ENCODE peak calls at places on chromosomes 4 and X, in eight cellular contexts. T is hypothalamus, M is activated T-cell treated with anti-CD3 and anti-CD28 coated beads for 24 hours, F is HT1080, W is neural crest cell, G is ELR, Z is AG08396, H is heart right ventricle. R is an unnamed sample.

GRCh38 chr4:85610450-85610849 is 135.5 kb downstream of the ARHGAP24 start:
- DNase-seq in F (no peak), W (no peak), M (no peak), H (no peak), Z (no peak), T (no peak), G (no peak), R (no peak)

GRCh38 chrX:49106930-49107329 is 16.6 kb downstream of the GPKOW start:
- DNase-seq in F (peak; percentile 21), H (peak; percentile 13), G (peak; percentile 52), M (no peak), T (peak; percentile 2), W (peak; percentile 6), Z (peak; percentile 67), R (peak; percentile 40)

GRCh38 chr4:168411318-168412150 is 68.8 kb downstream of the DDX60L start:
- DNase-seq in Z (no peak), F (no peak), G (no peak), H (no peak), W (no peak), M (no peak), T (no peak), R (no peak)

GRCh38 chrX:10165580-10166247 is 8.9 kb downstream of the CLCN4 start:
- DNase-seq in H (no peak), G (no peak), W (no peak), T (no peak), Z (no peak), F (peak; percentile 11), M (no peak), R (no peak)

GRCh38 chr4:125517831-125518230 is 203.1 kb downstream of the FAT4 start:
- DNase-seq in T (no peak), Z (no peak), M (no peak), H (no peak), F (no peak), W (no peak), G (no peak), R (no peak)

GRCh38 chr4:101347267-101347556 is at the start of gene PPP3CA:
- DNase-seq in Z (no peak), M (no peak), F (no peak), W (no peak), T (no peak), H (no peak), G (no peak), R (no peak)

GRCh38 chr4:37767546-37767945 is 58.9 kb upstream of the PGM2 start:
- DNase-seq in H (peak; percentile 62), T (no peak), G (peak; percentile 13), W (no peak), Z (peak; percentile 7), M (no peak), F (peak; percentile 68), R (peak; percentile 64)

GRCh38 chrX:113743069-113743468 is 840.8 kb upstream of the HTR2C start:
- DNase-seq in F (no peak), T (no peak), M (no peak), W (no peak), H (no peak), Z (no peak), G (no peak), R (no peak)

GRCh38 chr4:187469627-187470026 is 525.9 kb upstream of the ZFP42 start:
- DNase-seq in T (no peak), M (no peak), Z (peak; percentile 18), W (no peak), G (no peak), H (no peak), F (no peak), R (no peak)

GRCh38 chr4:179692251-179692650 is 2250.0 kb upstream of the AGA start:
- DNase-seq in F (no peak), G (peak; percentile 63), T (no peak), M (no peak), H (no peak), Z (no peak), W (no peak), R (no peak)

GRCh38 chr4:78984593-78984992 is 45.4 kb upstream of the PAQR3 start:
- DNase-seq in G (no peak), H (no peak), T (no peak), M (no peak), W (no peak), Z (no peak), F (no peak), R (no peak)

GRCh38 chrX:140766024-140766611 is 56.6 kb downstream of the LINC00632 start:
- DNase-seq in M (peak; percentile 8), W (peak; percentile 69), H (peak; percentile 15), Z (peak; percentile 42), T (peak; percentile 9), G (peak; percentile 62), F (peak; percentile 20), R (peak; percentile 76)

GRCh38 chr4:186554485-186554884 is 882 bp downstream of the MTNR1A start:
- DNase-seq in Z (no peak), G (peak; percentile 42), W (peak; percentile 41), H (no peak), T (no peak), F (no peak), M (no peak), R (peak; percentile 53)

GRCh38 chr4:182800216-182800515 is 117.0 kb downstream of the DCTD start:
- DNase-seq in Z (no peak), G (no peak), T (no peak), F (no peak), H (no peak), W (no peak), M (no peak), R (no peak)

GRCh38 chrX:65575024-65575423 is 40.4 kb upstream of the LAS1L start:
- DNase-seq in H (no peak), F (no peak), G (peak; percentile 7), T (no peak), M (no peak), Z (no peak), W (no peak), R (peak; percentile 47)

GRCh38 chrX:121028419-121028818 is 19.0 kb upstream of the GLUD2 start:
- DNase-seq in T (no peak), W (no peak), F (no peak), Z (no peak), M (no peak), G (no peak), H (no peak), R (peak; percentile 13)

GRCh38 chr4:87152310-87153061 is 67.9 kb downstream of the KLHL8 start:
- DNase-seq in Z (no peak), F (peak; percentile 23), W (no peak), G (peak; percentile 12), T (no peak), M (no peak), H (no peak), R (no peak)

GRCh38 chr4:74408639-74409038 is 36.3 kb upstream of the AREG start:
- DNase-seq in T (no peak), W (no peak), Z (no peak), G (peak; percentile 85), H (no peak), M (no peak), F (peak; percentile 71), R (peak; percentile 82)

GRCh38 chrX:103607385-103608304 is at the start of gene TCEAL3:
- DNase-seq in M (no peak), H (peak; percentile 56), F (peak; percentile 19), W (no peak), Z (peak; percentile 69), G (peak; percentile 59), T (peak; percentile 64), R (no peak)

GRCh38 chr4:116233971-116234370 is 851.4 kb downstream of the TRAM1L1 start:
- DNase-seq in H (no peak), T (no peak), M (no peak), G (no peak), F (no peak), Z (no peak), W (no peak), R (no peak)

R was measured in MCF 10A.